ENCODE peak calls at places on chromosomes 2 and 18, in six cellular contexts. One of them, this sample, is unnamed.

GRCh38 chr2:86393521-86394490 is 47.4 kb upstream of the KDM3A start:
- DNase-seq in effector CD4-positive, alpha-beta T cell: no peak
- DNase-seq in activated naive CD8-positive, alpha-beta T cell treated with anti-CD3 and anti-CD28 coated beads, Interleukin-2, amount 50 U/mL, for 24 hours: no peak
- DNase-seq in NCI-H1048: no peak
- DNase-seq in NCI-H510A treated with DMSO at 0.1 percent for 48 hours: no peak
- DNase-seq in spleen: no peak
- DNase-seq in this sample: peak

GRCh38 chr2:178315488-178315948 is 121.2 kb downstream of the OSBPL6 start:
- DNase-seq in effector CD4-positive, alpha-beta T cell: no peak
- DNase-seq in activated naive CD8-positive, alpha-beta T cell treated with anti-CD3 and anti-CD28 coated beads, Interleukin-2, amount 50 U/mL, for 24 hours: no peak
- DNase-seq in NCI-H1048: no peak
- DNase-seq in NCI-H510A treated with DMSO at 0.1 percent for 48 hours: no peak
- DNase-seq in spleen: no peak
- DNase-seq in this sample: no peak

GRCh38 chr18:41906528-41907256 is 48.3 kb upstream of the PIK3C3 start:
- DNase-seq in effector CD4-positive, alpha-beta T cell: no peak
- DNase-seq in activated naive CD8-positive, alpha-beta T cell treated with anti-CD3 and anti-CD28 coated beads, Interleukin-2, amount 50 U/mL, for 24 hours: peak
- DNase-seq in NCI-H1048: no peak
- DNase-seq in NCI-H510A treated with DMSO at 0.1 percent for 48 hours: peak
- DNase-seq in spleen: no peak
- DNase-seq in this sample: peak

GRCh38 chr18:54790109-54790508 is 38.2 kb upstream of the RAB27B start:
- DNase-seq in effector CD4-positive, alpha-beta T cell: no peak
- DNase-seq in activated naive CD8-positive, alpha-beta T cell treated with anti-CD3 and anti-CD28 coated beads, Interleukin-2, amount 50 U/mL, for 24 hours: no peak
- DNase-seq in NCI-H1048: no peak
- DNase-seq in NCI-H510A treated with DMSO at 0.1 percent for 48 hours: no peak
- DNase-seq in spleen: no peak
- DNase-seq in this sample: no peak

GRCh38 chr2:112795720-112796119 is 11.4 kb upstream of the IL1A start:
- DNase-seq in effector CD4-positive, alpha-beta T cell: no peak
- DNase-seq in activated naive CD8-positive, alpha-beta T cell treated with anti-CD3 and anti-CD28 coated beads, Interleukin-2, amount 50 U/mL, for 24 hours: no peak
- DNase-seq in NCI-H1048: no peak
- DNase-seq in NCI-H510A treated with DMSO at 0.1 percent for 48 hours: peak
- DNase-seq in spleen: no peak
- DNase-seq in this sample: no peak

GRCh38 chr2:75703617-75704016 is 7.1 kb downstream of the GCFC2 start:
- DNase-seq in effector CD4-positive, alpha-beta T cell: no peak
- DNase-seq in activated naive CD8-positive, alpha-beta T cell treated with anti-CD3 and anti-CD28 coated beads, Interleukin-2, amount 50 U/mL, for 24 hours: no peak
- DNase-seq in NCI-H1048: no peak
- DNase-seq in NCI-H510A treated with DMSO at 0.1 percent for 48 hours: no peak
- DNase-seq in spleen: no peak
- DNase-seq in this sample: no peak

GRCh38 chr2:3595409-3595808 is 497 bp downstream of the COLEC11 start:
- DNase-seq in effector CD4-positive, alpha-beta T cell: no peak
- DNase-seq in activated naive CD8-positive, alpha-beta T cell treated with anti-CD3 and anti-CD28 coated beads, Interleukin-2, amount 50 U/mL, for 24 hours: no peak
- DNase-seq in NCI-H1048: no peak
- DNase-seq in NCI-H510A treated with DMSO at 0.1 percent for 48 hours: no peak
- DNase-seq in spleen: no peak
- DNase-seq in this sample: no peak

GRCh38 chr2:134772493-134773169 is 53.8 kb upstream of the TMEM163 start:
- DNase-seq in effector CD4-positive, alpha-beta T cell: no peak
- DNase-seq in activated naive CD8-positive, alpha-beta T cell treated with anti-CD3 and anti-CD28 coated beads, Interleukin-2, amount 50 U/mL, for 24 hours: no peak
- DNase-seq in NCI-H1048: no peak
- DNase-seq in NCI-H510A treated with DMSO at 0.1 percent for 48 hours: no peak
- DNase-seq in spleen: no peak
- DNase-seq in this sample: no peak

GRCh38 chr2:54704688-54705605 is 18.5 kb upstream of the EML6 start:
- DNase-seq in effector CD4-positive, alpha-beta T cell: no peak
- DNase-seq in activated naive CD8-positive, alpha-beta T cell treated with anti-CD3 and anti-CD28 coated beads, Interleukin-2, amount 50 U/mL, for 24 hours: no peak
- DNase-seq in NCI-H1048: no peak
- DNase-seq in NCI-H510A treated with DMSO at 0.1 percent for 48 hours: peak
- DNase-seq in spleen: no peak
- DNase-seq in this sample: no peak

GRCh38 chr18:61825386-61825785 is 67.4 kb downstream of the RNF152 start:
- DNase-seq in effector CD4-positive, alpha-beta T cell: no peak
- DNase-seq in activated naive CD8-positive, alpha-beta T cell treated with anti-CD3 and anti-CD28 coated beads, Interleukin-2, amount 50 U/mL, for 24 hours: no peak
- DNase-seq in NCI-H1048: no peak
- DNase-seq in NCI-H510A treated with DMSO at 0.1 percent for 48 hours: no peak
- DNase-seq in spleen: no peak
- DNase-seq in this sample: no peak

GRCh38 chr18:35159782-35160181 is 81.1 kb upstream of the ZNF397 start:
- DNase-seq in effector CD4-positive, alpha-beta T cell: no peak
- DNase-seq in activated naive CD8-positive, alpha-beta T cell treated with anti-CD3 and anti-CD28 coated beads, Interleukin-2, amount 50 U/mL, for 24 hours: no peak
- DNase-seq in NCI-H1048: no peak
- DNase-seq in NCI-H510A treated with DMSO at 0.1 percent for 48 hours: no peak
- DNase-seq in spleen: no peak
- DNase-seq in this sample: peak

GRCh38 chr2:25301453-25302352 is 40.0 kb downstream of the DNMT3A start:
- DNase-seq in effector CD4-positive, alpha-beta T cell: peak
- DNase-seq in activated naive CD8-positive, alpha-beta T cell treated with anti-CD3 and anti-CD28 coated beads, Interleukin-2, amount 50 U/mL, for 24 hours: peak
- DNase-seq in NCI-H1048: no peak
- DNase-seq in NCI-H510A treated with DMSO at 0.1 percent for 48 hours: no peak
- DNase-seq in spleen: no peak
- DNase-seq in this sample: peak

GRCh38 chr2:173631123-173631450 is 276.4 kb downstream of the CDCA7 start:
- DNase-seq in effector CD4-positive, alpha-beta T cell: no peak
- DNase-seq in activated naive CD8-positive, alpha-beta T cell treated with anti-CD3 and anti-CD28 coated beads, Interleukin-2, amount 50 U/mL, for 24 hours: no peak
- DNase-seq in NCI-H1048: no peak
- DNase-seq in NCI-H510A treated with DMSO at 0.1 percent for 48 hours: peak
- DNase-seq in spleen: no peak
- DNase-seq in this sample: no peak

GRCh38 chr2:73091164-73091563 is 19.7 kb upstream of the SFXN5 start:
- DNase-seq in effector CD4-positive, alpha-beta T cell: no peak
- DNase-seq in activated naive CD8-positive, alpha-beta T cell treated with anti-CD3 and anti-CD28 coated beads, Interleukin-2, amount 50 U/mL, for 24 hours: no peak
- DNase-seq in NCI-H1048: no peak
- DNase-seq in NCI-H510A treated with DMSO at 0.1 percent for 48 hours: no peak
- DNase-seq in spleen: no peak
- DNase-seq in this sample: no peak

GRCh38 chr2:69012310-69013122 is 463 bp upstream of the ANTXR1 start:
- DNase-seq in effector CD4-positive, alpha-beta T cell: peak
- DNase-seq in activated naive CD8-positive, alpha-beta T cell treated with anti-CD3 and anti-CD28 coated beads, Interleukin-2, amount 50 U/mL, for 24 hours: peak
- DNase-seq in NCI-H1048: peak
- DNase-seq in NCI-H510A treated with DMSO at 0.1 percent for 48 hours: peak
- DNase-seq in spleen: peak
- DNase-seq in this sample: peak

GRCh38 chr2:60484080-60484737 is 69.2 kb downstream of the BCL11A start:
- DNase-seq in effector CD4-positive, alpha-beta T cell: no peak
- DNase-seq in activated naive CD8-positive, alpha-beta T cell treated with anti-CD3 and anti-CD28 coated beads, Interleukin-2, amount 50 U/mL, for 24 hours: no peak
- DNase-seq in NCI-H1048: no peak
- DNase-seq in NCI-H510A treated with DMSO at 0.1 percent for 48 hours: no peak
- DNase-seq in spleen: no peak
- DNase-seq in this sample: no peak

GRCh38 chr18:42893991-42894390 is 221.5 kb downstream of the RIT2 start:
- DNase-seq in effector CD4-positive, alpha-beta T cell: no peak
- DNase-seq in activated naive CD8-positive, alpha-beta T cell treated with anti-CD3 and anti-CD28 coated beads, Interleukin-2, amount 50 U/mL, for 24 hours: no peak
- DNase-seq in NCI-H1048: no peak
- DNase-seq in NCI-H510A treated with DMSO at 0.1 percent for 48 hours: peak
- DNase-seq in spleen: no peak
- DNase-seq in this sample: no peak

GRCh38 chr2:181411105-181411849 is 45.9 kb upstream of the ITGA4 start:
- DNase-seq in effector CD4-positive, alpha-beta T cell: no peak
- DNase-seq in activated naive CD8-positive, alpha-beta T cell treated with anti-CD3 and anti-CD28 coated beads, Interleukin-2, amount 50 U/mL, for 24 hours: no peak
- DNase-seq in NCI-H1048: no peak
- DNase-seq in NCI-H510A treated with DMSO at 0.1 percent for 48 hours: peak
- DNase-seq in spleen: peak
- DNase-seq in this sample: no peak

GRCh38 chr2:235418918-235419317 is 74.9 kb upstream of the AGAP1 start:
- DNase-seq in effector CD4-positive, alpha-beta T cell: no peak
- DNase-seq in activated naive CD8-positive, alpha-beta T cell treated with anti-CD3 and anti-CD28 coated beads, Interleukin-2, amount 50 U/mL, for 24 hours: no peak
- DNase-seq in NCI-H1048: no peak
- DNase-seq in NCI-H510A treated with DMSO at 0.1 percent for 48 hours: no peak
- DNase-seq in spleen: no peak
- DNase-seq in this sample: no peak

GRCh38 chr2:215425021-215425782 is 10.7 kb downstream of the FN1 start:
- DNase-seq in effector CD4-positive, alpha-beta T cell: no peak
- DNase-seq in activated naive CD8-positive, alpha-beta T cell treated with anti-CD3 and anti-CD28 coated beads, Interleukin-2, amount 50 U/mL, for 24 hours: no peak
- DNase-seq in NCI-H1048: no peak
- DNase-seq in NCI-H510A treated with DMSO at 0.1 percent for 48 hours: no peak
- DNase-seq in spleen: no peak
- DNase-seq in this sample: no peak

GRCh38 chr18:24601624-24602023 is 141.2 kb downstream of the HRH4 start:
- DNase-seq in effector CD4-positive, alpha-beta T cell: no peak
- DNase-seq in activated naive CD8-positive, alpha-beta T cell treated with anti-CD3 and anti-CD28 coated beads, Interleukin-2, amount 50 U/mL, for 24 hours: no peak
- DNase-seq in NCI-H1048: no peak
- DNase-seq in NCI-H510A treated with DMSO at 0.1 percent for 48 hours: no peak
- DNase-seq in spleen: no peak
- DNase-seq in this sample: no peak

GRCh38 chr2:174063492-174064092 is 98.4 kb upstream of the SP3 start:
- DNase-seq in effector CD4-positive, alpha-beta T cell: no peak
- DNase-seq in activated naive CD8-positive, alpha-beta T cell treated with anti-CD3 and anti-CD28 coated beads, Interleukin-2, amount 50 U/mL, for 24 hours: no peak
- DNase-seq in NCI-H1048: no peak
- DNase-seq in NCI-H510A treated with DMSO at 0.1 percent for 48 hours: no peak
- DNase-seq in spleen: no peak
- DNase-seq in this sample: no peak

GRCh38 chr18:9242987-9243386 is 91.6 kb upstream of the TWSG1 start:
- DNase-seq in effector CD4-positive, alpha-beta T cell: no peak
- DNase-seq in activated naive CD8-positive, alpha-beta T cell treated with anti-CD3 and anti-CD28 coated beads, Interleukin-2, amount 50 U/mL, for 24 hours: no peak
- DNase-seq in NCI-H1048: no peak
- DNase-seq in NCI-H510A treated with DMSO at 0.1 percent for 48 hours: no peak
- DNase-seq in spleen: no peak
- DNase-seq in this sample: no peak

This sample was measured in stimulated activated naive CD8-positive, alpha-beta T cell treated with anti-CD3 and anti-CD28 coated beads, Interleukin-15, amount 100 ng/mL, for 72 hours.